ENCODE peak calls at places on chromosomes 16 and 17, in ten cellular contexts. P is A549, Z is SK-N-SH, Q is WTC11, X is endothelial cell of umbilical vein, U is H1, M is HCT116, W is HepG2, C is GM12878, Y is K562. T is an unnamed sample.

GRCh38 chr16:85530370-85530739 is 82.8 kb upstream of the GSE1 start:
- DNase-seq in W (no peak), Y (no peak), Z (no peak), U (no peak), C (no peak), P (no peak), X (no peak), M (no peak), Q (no peak), T (no peak)

GRCh38 chr17:74775409-74776043 is 619 bp downstream of the NAT9 start:
- DNase-seq in Z (no peak), W (no peak), U (no peak), P (no peak), Q (no peak), Y (no peak), X (no peak), C (no peak), M (no peak), T (no peak)

GRCh38 chr17:66764559-66764958 is 70.4 kb upstream of the CACNG5 start:
- DNase-seq in C (no peak), X (no peak), W (no peak), M (no peak), Y (no peak), Z (no peak), U (no peak), Q (no peak), P (no peak), T (no peak)

GRCh38 chr16:86387461-86388440 is 122.6 kb upstream of the FOXF1 start:
- DNase-seq in Z (no peak), C (no peak), P (peak; percentile 20), X (peak; percentile 89), W (no peak), Q (no peak), Y (peak; percentile 28), U (no peak), M (peak; percentile 63), T (peak; percentile 90)

GRCh38 chr16:66272461-66272860 is 94.0 kb upstream of the CDH5 start:
- DNase-seq in U (no peak), C (no peak), W (no peak), M (no peak), Q (no peak), Z (no peak), X (no peak), P (no peak), Y (no peak), T (no peak)

GRCh38 chr17:48790607-48791127 is 26.4 kb downstream of the TTLL6 start:
- DNase-seq in P (no peak), W (no peak), C (no peak), Z (no peak), Y (no peak), Q (no peak), X (no peak), M (no peak), U (no peak), T (no peak)

GRCh38 chr16:87541882-87542234 is 49.0 kb upstream of the ZCCHC14 start:
- DNase-seq in Z (no peak), M (no peak), X (no peak), U (no peak), C (no peak), P (no peak), Y (no peak), Q (no peak), W (no peak), T (no peak)

GRCh38 chr17:68512967-68513474 is 791 bp downstream of the PRKAR1A start:
- DNase-seq in Q (no peak), C (no peak), X (peak; percentile 60), Y (peak; percentile 37), W (no peak), P (peak; percentile 49), M (no peak), Z (peak; percentile 41), U (no peak), T (peak; percentile 59)

GRCh38 chr17:81345211-81346089 is 49.8 kb upstream of the BAHCC1 start:
- DNase-seq in M (no peak), P (peak; percentile 91), Q (peak; percentile 82), X (peak; percentile 86), C (no peak), Z (peak; percentile 64), W (peak; percentile 72), Y (peak; percentile 87), U (peak; percentile 88), T (peak; percentile 91)

GRCh38 chr17:58889928-58890327 is 134.3 kb downstream of the PPM1E start:
- DNase-seq in Z (no peak), M (no peak), W (no peak), X (no peak), U (no peak), Q (no peak), Y (no peak), C (no peak), P (no peak), T (no peak)

GRCh38 chr17:42392664-42393415 is 4.6 kb upstream of the STAT3 start:
- DNase-seq in W (no peak), Q (no peak), Z (no peak), U (no peak), P (no peak), X (no peak), M (no peak), Y (no peak), C (peak; percentile 62), T (no peak)

GRCh38 chr17:30235386-30236296 is at the start of gene SLC6A4:
- DNase-seq in Y (no peak), Q (peak; percentile 39), Z (peak; percentile 78), P (peak; percentile 47), M (no peak), U (peak; percentile 64), X (no peak), C (no peak), W (no peak), T (no peak)

GRCh38 chr17:61064087-61064951 is 335.3 kb upstream of the TBX2 start:
- DNase-seq in W (no peak), X (no peak), Q (no peak), C (no peak), U (no peak), M (no peak), Y (no peak), P (no peak), Z (no peak), T (no peak)

GRCh38 chr17:75830168-75831031 is 13.8 kb downstream of the UNC13D start:
- DNase-seq in Q (peak; percentile 85), M (no peak), Y (peak; percentile 50), P (peak; percentile 47), U (peak; percentile 90), Z (peak; percentile 88), X (no peak), C (no peak), W (no peak), T (no peak)

GRCh38 chr16:24013733-24014645 is 178.2 kb downstream of the PRKCB start:
- DNase-seq in Q (no peak), X (no peak), W (no peak), C (peak; percentile 98), Z (no peak), Y (no peak), P (no peak), U (no peak), M (no peak), T (peak; percentile 97)
- TF ChIP-seq MAX in Q (no peak), X (no peak), W (no peak), C (peak; percentile 66), Z (no peak), Y (no peak), P (no peak), U (no peak), M (no peak), T (peak; percentile 84)

DNA sequence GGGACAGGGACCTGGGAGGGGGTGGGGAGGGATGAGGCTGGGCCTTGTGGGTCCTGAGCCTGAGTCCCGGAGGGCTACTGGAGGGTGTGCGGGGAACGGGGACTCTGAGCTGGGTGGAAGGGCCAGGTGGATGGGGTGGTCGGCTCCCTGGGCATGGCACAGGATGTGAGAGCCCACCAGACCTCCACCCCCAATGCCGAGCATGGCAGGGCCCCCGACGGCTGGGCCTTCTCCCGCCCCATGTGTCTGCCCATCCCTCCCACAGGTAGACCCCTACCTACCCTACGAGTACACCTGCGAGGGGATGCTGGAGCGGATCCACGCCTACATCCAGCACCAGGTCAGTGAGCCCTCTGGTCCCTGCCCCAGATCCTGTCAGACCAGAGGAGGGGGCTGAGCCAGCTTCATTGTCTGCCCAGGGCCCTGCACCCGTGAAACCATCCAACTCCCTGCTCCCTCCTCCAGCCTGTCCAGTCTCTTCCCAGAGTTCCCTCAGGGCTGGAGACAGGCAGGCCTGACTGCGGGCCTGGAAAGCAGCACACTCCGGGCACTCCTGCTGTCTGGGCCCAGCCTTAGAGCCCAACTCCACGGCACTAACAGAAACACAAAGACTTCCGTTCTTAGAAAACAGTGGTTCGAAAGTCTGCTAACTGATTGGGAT is 78.0 kb downstream of the MGAT5B start:
- DNase-seq in C (no peak), X (no peak), Y (no peak), Z (peak; percentile 61), P (no peak), U (no peak), Q (no peak), W (no peak), M (no peak), T (no peak)
- TF ChIP-seq MAX in C (no peak), X (no peak), Y (no peak), Z (no peak), P (no peak), U (no peak), Q (no peak), W (no peak), M (no peak), T (no peak)

GRCh38 chr16:50479771-50480170 is 68.4 kb upstream of the NKD1 start:
- DNase-seq in Y (no peak), W (no peak), M (no peak), X (no peak), P (no peak), U (no peak), Q (no peak), Z (no peak), C (no peak), T (no peak)
- TF ChIP-seq MAX in Y (no peak), W (no peak), M (no peak), X (no peak), P (no peak), U (no peak), Q (no peak), Z (no peak), C (no peak), T (no peak)

GRCh38 chr17:1375615-1376014 is 24.4 kb downstream of the YWHAE start:
- DNase-seq in Q (no peak), X (no peak), P (no peak), Z (no peak), C (no peak), M (no peak), Y (no peak), U (no peak), W (no peak), T (no peak)

GRCh38 chr17:1376061-1376460 is 24.0 kb downstream of the YWHAE start:
- DNase-seq in X (no peak), Y (no peak), W (no peak), P (no peak), U (no peak), M (no peak), Z (no peak), Q (no peak), C (no peak), T (no peak)

GRCh38 chr17:1379208-1379929 is 20.7 kb downstream of the YWHAE start:
- DNase-seq in P (no peak), Y (no peak), M (no peak), X (no peak), U (no peak), Q (no peak), Z (no peak), C (no peak), W (no peak), T (no peak)

GRCh38 chr17:1377334-1377733 is 22.7 kb downstream of the YWHAE start:
- DNase-seq in Q (no peak), Y (no peak), X (no peak), U (no peak), P (no peak), M (no peak), C (no peak), W (no peak), Z (no peak), T (no peak)

GRCh38 chr17:1379930-1380313 is 20.1 kb downstream of the YWHAE start:
- DNase-seq in U (no peak), W (no peak), C (peak; percentile 74), X (no peak), P (no peak), Q (no peak), Z (no peak), M (no peak), Y (no peak), T (no peak)
- TF ChIP-seq MAX in U (no peak), W (no peak), C (peak; percentile 35), X (no peak), P (no peak), Q (no peak), Z (no peak), M (no peak), Y (no peak), T (no peak)

T was measured in NB4.